ENCODE peak calls at places on chromosomes 3 and 15, in eight cellular contexts. Q is cardiac muscle cell, J is neural crest cell, S is left ventricle myocardium inferior, U is IMR-90, N is cardiac fibroblast, O is epithelial cell of esophagus, B is natural killer cell. P is an unnamed sample.

GRCh38 chr3:55752911-55753310 is 265.8 kb upstream of the WNT5A start:
- DNase-seq in Q (no peak), J (no peak), S (no peak), U (no peak), N (no peak), O (no peak), B (no peak), P (no peak)

GRCh38 chr15:44427756-44428724 is 611 bp downstream of the CTDSPL2 start:
- DNase-seq in Q (peak), J (no peak), S (no peak), U (peak), N (peak), O (peak), B (no peak), P (no peak)

GRCh38 chr3:46908294-46908985 is 30.9 kb downstream of the PTH1R start:
- DNase-seq in Q (no peak), J (no peak), S (no peak), U (peak), N (peak), O (peak), B (no peak), P (peak)

GRCh38 chr3:17151598-17152373 is 267.0 kb downstream of the PLCL2 start:
- DNase-seq in Q (no peak), J (no peak), S (no peak), U (no peak), N (no peak), O (no peak), B (peak), P (no peak)

GRCh38 chr3:138950006-138950644 is 3.1 kb downstream of the FOXL2NB start:
- DNase-seq in Q (peak), J (no peak), S (no peak), U (peak), N (peak), O (peak), B (no peak), P (no peak)

GRCh38 chr15:51775967-51776816 is 24.8 kb downstream of the TMOD2 start:
- DNase-seq in Q (peak), J (peak), S (no peak), U (peak), N (peak), O (peak), B (peak), P (no peak)

GRCh38 chr15:40079456-40079855 is 29.2 kb downstream of the BMF start:
- DNase-seq in Q (no peak), J (no peak), S (no peak), U (no peak), N (no peak), O (no peak), B (no peak), P (no peak)

GRCh38 chr3:128969993-128970740 is 23.7 kb downstream of the CFAP92 start:
- DNase-seq in Q (peak), J (peak), S (no peak), U (peak), N (peak), O (peak), B (peak), P (peak)

GRCh38 chr3:189944285-189945145 is 176.2 kb downstream of the P3H2 start:
- DNase-seq in Q (no peak), J (no peak), S (no peak), U (no peak), N (no peak), O (peak), B (no peak), P (no peak)

GRCh38 chr3:88150371-88150770 is 612 bp downstream of the C3orf38 start:
- DNase-seq in Q (no peak), J (no peak), S (no peak), U (no peak), N (peak), O (peak), B (no peak), P (no peak)

GRCh38 chr3:101781166-101781565 is 2.2 kb downstream of the NXPE3 start:
- DNase-seq in Q (no peak), J (no peak), S (no peak), U (no peak), N (peak), O (no peak), B (no peak), P (no peak)

GRCh38 chr3:134877788-134878187 is 82.7 kb downstream of the EPHB1 start:
- DNase-seq in Q (no peak), J (no peak), S (no peak), U (no peak), N (no peak), O (no peak), B (no peak), P (no peak)

GRCh38 chr15:76642671-76643070 is 262.5 kb downstream of the SCAPER start:
- DNase-seq in Q (no peak), J (no peak), S (no peak), U (no peak), N (no peak), O (no peak), B (no peak), P (no peak)

GRCh38 chr15:32743411-32744145 is 25.8 kb downstream of the GREM1 start:
- DNase-seq in Q (no peak), J (no peak), S (no peak), U (no peak), N (peak), O (peak), B (no peak), P (no peak)

GRCh38 chr3:185677146-185677829 is 91.2 kb downstream of the SENP2 start:
- DNase-seq in Q (peak), J (peak), S (no peak), U (peak), N (peak), O (peak), B (no peak), P (no peak)

GRCh38 chr15:40893019-40893723 is 1.1 kb upstream of the VPS18 start:
- DNase-seq in Q (no peak), J (no peak), S (no peak), U (no peak), N (no peak), O (peak), B (no peak), P (no peak)

GRCh38 chr3:13856006-13856405 is 23.9 kb downstream of the WNT7A start:
- DNase-seq in Q (no peak), J (no peak), S (no peak), U (no peak), N (no peak), O (no peak), B (no peak), P (no peak)

GRCh38 chr15:67033521-67033920 is 31.9 kb upstream of the SMAD3 start:
- DNase-seq in Q (no peak), J (no peak), S (no peak), U (no peak), N (no peak), O (no peak), B (peak), P (no peak)

GRCh38 chr15:98653686-98654085 is 5.3 kb downstream of the IGF1R start:
- DNase-seq in Q (no peak), J (no peak), S (no peak), U (no peak), N (peak), O (no peak), B (no peak), P (no peak)

GRCh38 chr3:78754066-78754743 is 1013.6 kb downstream of the ROBO1 start:
- DNase-seq in Q (no peak), J (no peak), S (no peak), U (peak), N (peak), O (peak), B (no peak), P (no peak)

GRCh38 chr15:34847598-34847997 is 52.2 kb upstream of the ACTC1 start:
- DNase-seq in Q (no peak), J (no peak), S (no peak), U (no peak), N (peak), O (no peak), B (no peak), P (no peak)

GRCh38 chr3:62151591-62151990 is 221.8 kb downstream of the FEZF2 start:
- DNase-seq in Q (no peak), J (no peak), S (no peak), U (peak), N (no peak), O (no peak), B (no peak), P (no peak)

GRCh38 chr15:94749848-94750617 is 518.7 kb downstream of the MCTP2 start:
- DNase-seq in Q (no peak), J (no peak), S (no peak), U (no peak), N (no peak), O (peak), B (no peak), P (no peak)

GRCh38 chr3:44069276-44069675 is 172.4 kb upstream of the TOPAZ1 start:
- DNase-seq in Q (no peak), J (no peak), S (no peak), U (no peak), N (no peak), O (peak), B (no peak), P (no peak)

GRCh38 chr3:54433846-54434245 is 311.5 kb downstream of the CACNA2D3 start:
- DNase-seq in Q (peak), J (peak), S (no peak), U (no peak), N (no peak), O (no peak), B (no peak), P (no peak)

GRCh38 chr3:187954486-187955075 is 199.4 kb upstream of the LPP start:
- DNase-seq in Q (no peak), J (no peak), S (no peak), U (peak), N (peak), O (no peak), B (no peak), P (no peak)

GRCh38 chr15:60982249-60982932 is 246.7 kb downstream of the RORA start:
- DNase-seq in Q (no peak), J (no peak), S (no peak), U (peak), N (peak), O (no peak), B (no peak), P (no peak)

GRCh38 chr3:30659270-30660127 is 53.1 kb downstream of the TGFBR2 start:
- DNase-seq in Q (no peak), J (no peak), S (no peak), U (peak), N (peak), O (peak), B (no peak), P (no peak)

GRCh38 chr3:46566040-46566631 is at the start of gene LRRC2:
- DNase-seq in Q (peak), J (no peak), S (peak), U (peak), N (peak), O (peak), B (no peak), P (no peak)

GRCh38 chr3:197305854-197306253 is 7.4 kb upstream of the DLG1 start:
- DNase-seq in Q (no peak), J (no peak), S (no peak), U (peak), N (no peak), O (no peak), B (no peak), P (no peak)

GRCh38 chr15:96888764-96889163 is 558.3 kb downstream of the NR2F2 start:
- DNase-seq in Q (no peak), J (no peak), S (no peak), U (no peak), N (no peak), O (peak), B (no peak), P (no peak)

GRCh38 chr15:101542306-101543025 is 53.0 kb upstream of the PCSK6 start:
- DNase-seq in Q (no peak), J (no peak), S (no peak), U (no peak), N (no peak), O (no peak), B (no peak), P (no peak)

GRCh38 chr3:177772908-177773557 is 575.8 kb upstream of the TBL1XR1 start:
- DNase-seq in Q (no peak), J (no peak), S (peak), U (no peak), N (no peak), O (no peak), B (no peak), P (no peak)

GRCh38 chr15:47409601-47410000 is 307.7 kb upstream of the SEMA6D start:
- DNase-seq in Q (no peak), J (no peak), S (no peak), U (peak), N (peak), O (no peak), B (no peak), P (no peak)
- TF ChIP-seq CTCF in Q (no peak), J (no peak), S (no peak), U (no peak), N (no peak), O (no peak), B (no peak), P (no peak)

GRCh38 chr3:53257465-53257864 is 1.6 kb upstream of the TKT start:
- DNase-seq in Q (no peak), J (no peak), S (no peak), U (no peak), N (no peak), O (no peak), B (no peak), P (no peak)

GRCh38 chr3:53260286-53260785 is 4.5 kb upstream of the TKT start:
- DNase-seq in Q (no peak), J (no peak), S (no peak), U (no peak), N (no peak), O (no peak), B (no peak), P (no peak)

GRCh38 chr3:53259427-53260259 is 3.8 kb upstream of the TKT start:
- DNase-seq in Q (no peak), J (no peak), S (peak), U (no peak), N (peak), O (no peak), B (no peak), P (no peak)

GRCh38 chr3:53256704-53257055 is 858 bp upstream of the TKT start:
- DNase-seq in Q (no peak), J (no peak), S (no peak), U (no peak), N (no peak), O (no peak), B (no peak), P (no peak)

DNA sequence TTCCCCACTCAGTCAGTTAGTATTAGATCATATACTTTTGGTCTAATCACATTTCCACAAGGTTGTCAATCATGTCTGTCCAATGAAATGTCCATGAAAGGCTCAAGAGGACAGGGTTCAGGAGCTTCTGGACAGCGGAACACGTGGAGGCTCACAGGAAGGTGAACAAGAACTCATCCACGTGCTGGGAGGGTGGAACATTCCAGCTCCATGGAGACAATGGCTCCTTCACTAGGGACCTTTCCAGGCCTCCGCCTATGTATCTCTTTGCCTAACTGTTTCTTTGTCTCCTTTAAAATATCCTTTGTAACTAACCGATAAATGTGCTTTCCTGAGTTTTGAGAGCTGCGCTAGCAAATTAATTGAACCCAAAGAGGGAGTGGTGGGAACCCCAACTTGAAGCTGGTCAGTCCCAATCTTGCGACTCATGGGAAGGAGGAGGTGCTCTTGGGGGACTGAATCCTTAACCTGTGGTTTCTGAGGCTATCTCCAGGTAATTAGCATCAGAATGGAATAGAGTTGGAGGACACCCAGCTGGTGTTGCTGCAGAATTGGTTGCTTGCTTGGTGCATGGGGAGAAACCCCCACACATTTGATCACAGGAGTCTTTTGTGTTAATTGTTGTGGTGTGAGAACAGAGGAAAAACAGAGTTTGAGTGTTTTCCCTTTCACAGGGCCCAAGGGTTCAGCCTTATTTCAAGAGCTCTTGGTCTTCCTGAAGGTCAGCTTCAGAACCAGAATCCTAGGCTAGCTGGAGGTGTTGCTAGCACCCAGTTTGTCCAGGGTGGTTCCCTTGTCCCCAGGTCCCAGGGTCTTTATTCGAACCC is 3.0 kb upstream of the TKT start:
- DNase-seq in Q (no peak), J (no peak), S (no peak), U (no peak), N (no peak), O (no peak), B (no peak), P (no peak)
- TF ChIP-seq CTCF in Q (no peak), J (no peak), S (no peak), U (no peak), N (no peak), O (no peak), B (no peak), P (no peak)

DNA sequence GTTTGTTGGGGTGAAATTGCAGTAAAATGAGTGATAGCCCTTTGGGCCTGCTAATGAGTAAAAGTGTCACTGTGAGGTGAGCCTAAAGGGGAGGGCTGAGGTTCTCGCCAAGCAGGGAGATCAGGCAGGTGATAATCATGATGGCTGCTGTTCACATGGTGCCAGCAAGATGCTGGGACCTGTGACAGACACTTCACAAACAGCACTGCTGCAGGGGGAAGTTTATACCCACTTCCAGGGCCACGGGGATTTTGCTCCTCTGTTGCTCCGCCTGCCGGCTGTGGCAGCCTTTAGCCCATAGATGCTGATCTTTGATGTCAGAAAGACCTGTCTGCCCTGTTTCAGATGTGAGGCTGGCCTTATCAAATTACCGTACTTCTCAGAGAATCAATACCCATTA is 96.7 kb downstream of the SV2B start:
- DNase-seq in Q (no peak), J (no peak), S (no peak), U (no peak), N (no peak), O (no peak), B (no peak), P (no peak)
- TF ChIP-seq CTCF in Q (no peak), J (no peak), S (no peak), U (no peak), N (no peak), O (no peak), B (no peak), P (no peak)

GRCh38 chr3:137792633-137793271 is 28.6 kb downstream of the SOX14 start:
- DNase-seq in Q (peak), J (peak), S (no peak), U (peak), N (peak), O (peak), B (no peak), P (no peak)
- TF ChIP-seq CTCF in Q (peak), J (peak), S (peak), U (peak), N (peak), O (peak), B (no peak), P (no peak)

GRCh38 chr3:52259448-52259847 is 13.9 kb downstream of the PPM1M start:
- DNase-seq in Q (no peak), J (no peak), S (no peak), U (no peak), N (no peak), O (no peak), B (no peak), P (no peak)

GRCh38 chr3:52262447-52262846 is 16.0 kb downstream of the WDR82 start:
- DNase-seq in Q (no peak), J (no peak), S (no peak), U (no peak), N (no peak), O (no peak), B (no peak), P (no peak)

GRCh38 chr3:52270252-52270754 is 8.1 kb downstream of the WDR82 start:
- DNase-seq in Q (no peak), J (no peak), S (no peak), U (no peak), N (peak), O (no peak), B (no peak), P (no peak)

GRCh38 chr3:52268036-52268435 is 10.4 kb downstream of the WDR82 start:
- DNase-seq in Q (no peak), J (no peak), S (no peak), U (no peak), N (no peak), O (peak), B (no peak), P (no peak)

GRCh38 chr3:52265387-52265786 is 13.1 kb downstream of the WDR82 start:
- DNase-seq in Q (no peak), J (no peak), S (no peak), U (no peak), N (no peak), O (peak), B (no peak), P (no peak)
- TF ChIP-seq CTCF in Q (no peak), J (no peak), S (no peak), U (no peak), N (no peak), O (no peak), B (no peak), P (no peak)

GRCh38 chr3:133667118-133667517 is 5.4 kb upstream of the TOPBP1 start:
- DNase-seq in Q (no peak), J (no peak), S (no peak), U (no peak), N (no peak), O (no peak), B (no peak), P (no peak)

GRCh38 chr3:133663569-133664313 is 2.0 kb upstream of the TOPBP1 start:
- DNase-seq in Q (peak), J (peak), S (no peak), U (peak), N (peak), O (peak), B (no peak), P (no peak)

GRCh38 chr3:133659806-133660205 is 1.9 kb downstream of the TOPBP1 start:
- DNase-seq in Q (no peak), J (no peak), S (no peak), U (no peak), N (no peak), O (no peak), B (no peak), P (no peak)

GRCh38 chr3:133661454-133662255 is at the start of gene TOPBP1:
- DNase-seq in Q (peak), J (peak), S (peak), U (peak), N (peak), O (peak), B (peak), P (peak)

GRCh38 chr3:133662256-133662773 is 574 bp upstream of the TOPBP1 start:
- DNase-seq in Q (no peak), J (no peak), S (no peak), U (peak), N (peak), O (peak), B (no peak), P (no peak)
- TF ChIP-seq CTCF in Q (no peak), J (no peak), S (peak), U (no peak), N (peak), O (peak), B (no peak), P (no peak)

GRCh38 chr3:5583920-5584319 is 396.4 kb downstream of the EDEM1 start:
- DNase-seq in Q (no peak), J (no peak), S (no peak), U (no peak), N (no peak), O (no peak), B (no peak), P (no peak)
- TF ChIP-seq CTCF in Q (no peak), J (no peak), S (no peak), U (no peak), N (no peak), O (no peak), B (no peak), P (no peak)

GRCh38 chr3:58530354-58530865 is 6.6 kb downstream of the ACOX2 start:
- DNase-seq in Q (no peak), J (no peak), S (no peak), U (no peak), N (no peak), O (no peak), B (no peak), P (no peak)

GRCh38 chr3:58531555-58531954 is 5.4 kb downstream of the ACOX2 start:
- DNase-seq in Q (no peak), J (no peak), S (no peak), U (no peak), N (no peak), O (no peak), B (no peak), P (no peak)

GRCh38 chr3:58529516-58530353 is 7.3 kb downstream of the ACOX2 start:
- DNase-seq in Q (peak), J (peak), S (no peak), U (no peak), N (peak), O (no peak), B (no peak), P (no peak)

GRCh38 chr3:58532794-58533220 is 4.2 kb downstream of the ACOX2 start:
- DNase-seq in Q (peak), J (peak), S (peak), U (peak), N (peak), O (peak), B (peak), P (peak)

GRCh38 chr3:58531956-58532355 is 5.0 kb downstream of the ACOX2 start:
- DNase-seq in Q (no peak), J (no peak), S (no peak), U (no peak), N (no peak), O (peak), B (no peak), P (no peak)
- TF ChIP-seq CTCF in Q (no peak), J (no peak), S (no peak), U (no peak), N (peak), O (peak), B (no peak), P (no peak)